ENCODE peak calls at places on chromosome 20, in eight cellular contexts. One of them, this sample, is unnamed.

GRCh38 chr20:47359533-47360206 is 3.2 kb upstream of the ZMYND8 start:
- DNase-seq in NCI-H345: peak; percentile 44
- DNase-seq in KG1: no peak
- DNase-seq in naive thymus-derived CD8-positive, alpha-beta T cell: no peak
- DNase-seq in GM13976: no peak
- DNase-seq in amniotic stem cell: no peak
- DNase-seq in activated CD4-positive, alpha-beta T cell treated with anti-CD3 and anti-CD28 coated beads for 48 hours: no peak
- DNase-seq in fibroblast of lung: no peak
- DNase-seq in this sample: no peak

GRCh38 chr20:24753136-24753535 is 195.9 kb upstream of the CST7 start:
- DNase-seq in KG1: no peak
- DNase-seq in naive thymus-derived CD8-positive, alpha-beta T cell: no peak
- DNase-seq in GM13976: no peak
- DNase-seq in amniotic stem cell: no peak
- DNase-seq in NCI-H345: no peak
- DNase-seq in fibroblast of lung: no peak
- DNase-seq in activated CD4-positive, alpha-beta T cell treated with anti-CD3 and anti-CD28 coated beads for 48 hours: no peak
- DNase-seq in this sample: no peak

GRCh38 chr20:63791497-63792156 is 39.4 kb downstream of the ZBTB46 start:
- DNase-seq in fibroblast of lung: no peak
- DNase-seq in amniotic stem cell: no peak
- DNase-seq in KG1: no peak
- DNase-seq in NCI-H345: no peak
- DNase-seq in activated CD4-positive, alpha-beta T cell treated with anti-CD3 and anti-CD28 coated beads for 48 hours: no peak
- DNase-seq in GM13976: no peak
- DNase-seq in naive thymus-derived CD8-positive, alpha-beta T cell: no peak
- DNase-seq in this sample: no peak

GRCh38 chr20:611843-612185 is 1.7 kb upstream of the TCF15 start:
- DNase-seq in amniotic stem cell: no peak
- DNase-seq in fibroblast of lung: no peak
- DNase-seq in naive thymus-derived CD8-positive, alpha-beta T cell: no peak
- DNase-seq in NCI-H345: no peak
- DNase-seq in GM13976: no peak
- DNase-seq in KG1: no peak
- DNase-seq in activated CD4-positive, alpha-beta T cell treated with anti-CD3 and anti-CD28 coated beads for 48 hours: no peak
- DNase-seq in this sample: no peak

GRCh38 chr20:32439132-32439829 is 81.2 kb downstream of the ASXL1 start:
- DNase-seq in fibroblast of lung: peak; percentile 29
- DNase-seq in NCI-H345: no peak
- DNase-seq in GM13976: no peak
- DNase-seq in activated CD4-positive, alpha-beta T cell treated with anti-CD3 and anti-CD28 coated beads for 48 hours: peak; percentile 63
- DNase-seq in amniotic stem cell: no peak
- DNase-seq in KG1: no peak
- DNase-seq in naive thymus-derived CD8-positive, alpha-beta T cell: peak; percentile 10
- DNase-seq in this sample: peak; percentile 69

GRCh38 chr20:25199473-25200265 is 4.2 kb downstream of the ENTPD6 start:
- DNase-seq in KG1: no peak
- DNase-seq in fibroblast of lung: no peak
- DNase-seq in NCI-H345: no peak
- DNase-seq in amniotic stem cell: no peak
- DNase-seq in naive thymus-derived CD8-positive, alpha-beta T cell: no peak
- DNase-seq in activated CD4-positive, alpha-beta T cell treated with anti-CD3 and anti-CD28 coated beads for 48 hours: no peak
- DNase-seq in GM13976: no peak
- DNase-seq in this sample: no peak

GRCh38 chr20:56625837-56626236 is 3.3 kb upstream of the TFAP2C start:
- DNase-seq in KG1: no peak
- DNase-seq in fibroblast of lung: no peak
- DNase-seq in activated CD4-positive, alpha-beta T cell treated with anti-CD3 and anti-CD28 coated beads for 48 hours: peak; percentile 5
- DNase-seq in GM13976: no peak
- DNase-seq in NCI-H345: no peak
- DNase-seq in naive thymus-derived CD8-positive, alpha-beta T cell: no peak
- DNase-seq in amniotic stem cell: no peak
- DNase-seq in this sample: peak; percentile 3

GRCh38 chr20:25437153-25437581 is 29.7 kb downstream of the GINS1 start:
- DNase-seq in KG1: no peak
- DNase-seq in activated CD4-positive, alpha-beta T cell treated with anti-CD3 and anti-CD28 coated beads for 48 hours: no peak
- DNase-seq in NCI-H345: no peak
- DNase-seq in amniotic stem cell: no peak
- DNase-seq in naive thymus-derived CD8-positive, alpha-beta T cell: no peak
- DNase-seq in GM13976: no peak
- DNase-seq in fibroblast of lung: peak; percentile 13
- DNase-seq in this sample: no peak

GRCh38 chr20:35319206-35320197 is 27.3 kb upstream of the FAM83C start:
- DNase-seq in amniotic stem cell: no peak
- DNase-seq in naive thymus-derived CD8-positive, alpha-beta T cell: no peak
- DNase-seq in fibroblast of lung: peak; percentile 82
- DNase-seq in GM13976: no peak
- DNase-seq in activated CD4-positive, alpha-beta T cell treated with anti-CD3 and anti-CD28 coated beads for 48 hours: no peak
- DNase-seq in KG1: no peak
- DNase-seq in NCI-H345: no peak
- DNase-seq in this sample: no peak

GRCh38 chr20:41900292-41900691 is 282.1 kb upstream of the CHD6 start:
- DNase-seq in NCI-H345: no peak
- DNase-seq in fibroblast of lung: no peak
- DNase-seq in KG1: no peak
- DNase-seq in naive thymus-derived CD8-positive, alpha-beta T cell: no peak
- DNase-seq in amniotic stem cell: no peak
- DNase-seq in activated CD4-positive, alpha-beta T cell treated with anti-CD3 and anti-CD28 coated beads for 48 hours: no peak
- DNase-seq in GM13976: no peak
- DNase-seq in this sample: no peak

GRCh38 chr20:2745936-2746635 is 53.5 kb downstream of the EBF4 start:
- DNase-seq in naive thymus-derived CD8-positive, alpha-beta T cell: no peak
- DNase-seq in NCI-H345: no peak
- DNase-seq in fibroblast of lung: no peak
- DNase-seq in amniotic stem cell: no peak
- DNase-seq in GM13976: no peak
- DNase-seq in KG1: no peak
- DNase-seq in activated CD4-positive, alpha-beta T cell treated with anti-CD3 and anti-CD28 coated beads for 48 hours: no peak
- DNase-seq in this sample: no peak

GRCh38 chr20:40497781-40498691 is 191.0 kb downstream of the MAFB start:
- DNase-seq in NCI-H345: no peak
- DNase-seq in KG1: peak; percentile 82
- DNase-seq in naive thymus-derived CD8-positive, alpha-beta T cell: no peak
- DNase-seq in activated CD4-positive, alpha-beta T cell treated with anti-CD3 and anti-CD28 coated beads for 48 hours: no peak
- DNase-seq in fibroblast of lung: peak; percentile 38
- DNase-seq in GM13976: no peak
- DNase-seq in amniotic stem cell: no peak
- DNase-seq in this sample: no peak

GRCh38 chr20:62668441-62669027 is 26.2 kb downstream of the SLCO4A1 start:
- DNase-seq in fibroblast of lung: peak; percentile 81
- DNase-seq in GM13976: peak; percentile 75
- DNase-seq in NCI-H345: peak; percentile 69
- DNase-seq in amniotic stem cell: peak; percentile 30
- DNase-seq in KG1: no peak
- DNase-seq in activated CD4-positive, alpha-beta T cell treated with anti-CD3 and anti-CD28 coated beads for 48 hours: peak; percentile 36
- DNase-seq in naive thymus-derived CD8-positive, alpha-beta T cell: no peak
- DNase-seq in this sample: peak; percentile 25